ENCODE peak calls at places on chromosomes 1 and 21, in nine cellular contexts. T, H, K, C, R, I, G, B and X are unnamed samples.

GRCh38 chr1:196355206-196355786 is 252.9 kb downstream of the KCNT2 start:
- DNase-seq in C (no peak), G (no peak), B (no peak), H (peak), T (peak), I (peak), K (no peak), R (peak), X (no peak)

GRCh38 chr1:162070094-162070748 is 730 bp downstream of the NOS1AP start:
- DNase-seq in T (no peak), R (no peak), K (peak), B (no peak), I (no peak), C (peak), H (no peak), G (no peak), X (no peak)

GRCh38 chr1:198125995-198126758 is 30.6 kb upstream of the NEK7 start:
- DNase-seq in C (no peak), I (no peak), G (no peak), R (peak), H (peak), B (no peak), T (peak), K (no peak), X (peak)

GRCh38 chr21:39316062-39316461 is 2.6 kb upstream of the BRWD1 start:
- DNase-seq in C (no peak), H (no peak), T (no peak), R (no peak), K (no peak), I (no peak), B (no peak), G (no peak), X (no peak)

GRCh38 chr1:185693654-185694053 is 40.5 kb upstream of the HMCN1 start:
- DNase-seq in H (no peak), C (no peak), R (no peak), T (no peak), G (no peak), K (no peak), B (no peak), I (no peak), X (no peak)

GRCh38 chr1:75600781-75601180 is 10.1 kb downstream of the SLC44A5 start:
- DNase-seq in I (no peak), T (no peak), R (no peak), C (no peak), B (no peak), H (no peak), G (no peak), K (no peak), X (no peak)

GRCh38 chr1:169003864-169004516 is 102.5 kb upstream of the ATP1B1 start:
- DNase-seq in I (no peak), R (no peak), C (no peak), T (no peak), K (no peak), H (no peak), B (no peak), G (no peak), X (peak)

GRCh38 chr1:198212675-198213074 is 55.9 kb downstream of the NEK7 start:
- DNase-seq in B (no peak), K (no peak), I (no peak), C (no peak), G (no peak), R (no peak), H (peak), T (peak), X (peak)

GRCh38 chr1:208207388-208208131 is 36.6 kb downstream of the PLXNA2 start:
- DNase-seq in B (no peak), K (no peak), R (peak), G (no peak), C (peak), H (no peak), T (peak), I (no peak), X (peak)

GRCh38 chr1:173122958-173123852 is 72.5 kb upstream of the TNFSF18 start:
- DNase-seq in I (no peak), R (peak), B (peak), H (peak), T (peak), C (peak), G (no peak), K (no peak), X (peak)

GRCh38 chr1:211393203-211393602 is 66.6 kb downstream of the TRAF5 start:
- DNase-seq in G (no peak), I (no peak), R (no peak), T (no peak), H (no peak), B (no peak), C (no peak), K (no peak), X (no peak)

GRCh38 chr1:110035236-110035752 is 870 bp downstream of the STRIP1 start:
- DNase-seq in I (no peak), B (no peak), C (no peak), G (no peak), H (no peak), R (peak), K (no peak), T (no peak), X (no peak)

GRCh38 chr1:207115269-207115668 is 11.2 kb downstream of the C4BPA start:
- DNase-seq in H (no peak), R (no peak), B (no peak), I (no peak), C (no peak), K (no peak), G (no peak), T (peak), X (no peak)

GRCh38 chr1:51346086-51346942 is 16.0 kb upstream of the TTC39A start:
- DNase-seq in H (no peak), C (no peak), B (no peak), R (no peak), T (no peak), G (no peak), K (no peak), I (no peak), X (no peak)

GRCh38 chr21:42164064-42164789 is 54.7 kb upstream of the ABCG1 start:
- DNase-seq in I (no peak), G (peak), R (peak), H (no peak), K (peak), B (peak), C (peak), T (peak), X (no peak)

GRCh38 chr1:240682843-240683242 is 70.9 kb upstream of the GREM2 start:
- DNase-seq in T (no peak), B (no peak), K (no peak), I (no peak), C (no peak), G (no peak), R (no peak), H (no peak), X (no peak)

GRCh38 chr1:234978397-234979291 is 150.0 kb downstream of the TOMM20 start:
- DNase-seq in B (peak), I (no peak), K (peak), G (no peak), R (peak), H (no peak), C (peak), T (peak), X (no peak)

GRCh38 chr1:168469690-168470089 is 74.1 kb downstream of the XCL2 start:
- DNase-seq in H (peak), C (peak), R (peak), B (no peak), T (no peak), K (peak), G (no peak), I (no peak), X (peak)

GRCh38 chr1:32255072-32256071 is 4.3 kb downstream of the LCK start:
- DNase-seq in T (no peak), G (no peak), C (no peak), H (no peak), K (no peak), I (no peak), R (no peak), B (no peak), X (no peak)

GRCh38 chr1:206508130-206508884 is 976 bp downstream of the RASSF5 start:
- DNase-seq in I (no peak), H (no peak), B (no peak), R (no peak), T (no peak), C (no peak), K (no peak), G (no peak), X (no peak)

GRCh38 chr21:34242973-34243372 is 120.8 kb upstream of the KCNE2 start:
- DNase-seq in R (no peak), K (no peak), C (no peak), I (no peak), B (no peak), G (no peak), T (no peak), H (no peak), X (no peak)

GRCh38 chr1:232944342-232944741 is 6.1 kb upstream of the NTPCR start:
- DNase-seq in I (no peak), B (no peak), G (no peak), T (no peak), K (no peak), R (no peak), H (no peak), C (no peak), X (no peak)

GRCh38 chr1:169321539-169321938 is 46.1 kb downstream of the NME7 start:
- DNase-seq in T (peak), R (no peak), G (no peak), C (no peak), H (no peak), I (no peak), K (no peak), B (no peak), X (no peak)

GRCh38 chr21:45525153-45525909 is 16.9 kb downstream of the SLC19A1 start:
- DNase-seq in I (no peak), T (peak), H (no peak), G (no peak), K (no peak), R (no peak), C (peak), B (peak), X (no peak)

GRCh38 chr1:230542054-230542453 is 100.2 kb upstream of the COG2 start:
- DNase-seq in R (peak), B (no peak), H (no peak), I (no peak), C (no peak), K (no peak), T (peak), G (no peak), X (no peak)

GRCh38 chr1:156291226-156292061 is 4.0 kb downstream of the GLMP start:
- DNase-seq in C (peak), I (peak), R (peak), T (peak), K (peak), H (peak), G (no peak), B (peak), X (no peak)

GRCh38 chr1:206419783-206420182 is 50.5 kb upstream of the IKBKE start:
- DNase-seq in H (peak), R (no peak), T (peak), I (no peak), G (no peak), K (no peak), C (no peak), B (no peak), X (peak)

GRCh38 chr1:33096358-33097005 is 15.5 kb downstream of the AZIN2 start:
- DNase-seq in K (no peak), R (no peak), C (no peak), G (no peak), H (no peak), B (no peak), T (peak), I (no peak), X (no peak)

GRCh38 chr1:9505142-9505541 is 34.1 kb upstream of the SLC25A33 start:
- DNase-seq in H (no peak), I (no peak), R (no peak), K (no peak), B (no peak), C (no peak), T (no peak), G (no peak), X (no peak)

GRCh38 chr1:236018885-236019453 is 45.9 kb downstream of the NID1 start:
- DNase-seq in T (peak), B (no peak), G (no peak), H (no peak), C (peak), I (no peak), R (no peak), K (no peak), X (no peak)